ENCODE peak calls at places on chromosomes 16 and 17, in four cellular contexts. I, T, O and U are unnamed samples.

GRCh38 chr17:71472809-71473789 is 647.7 kb upstream of the SOX9 start:
- DNase-seq in T (peak; percentile 81), O (peak; percentile 81), I (peak; percentile 56), U (peak; percentile 75)

GRCh38 chr17:67902531-67903231 is 77.4 kb downstream of the BPTF start:
- DNase-seq in I (no peak), T (no peak), O (peak; percentile 2), U (no peak)

GRCh38 chr17:31415004-31415454 is 23.6 kb downstream of the RAB11FIP4 start:
- DNase-seq in I (peak; percentile 76), T (peak; percentile 27), O (no peak), U (no peak)

GRCh38 chr16:48603647-48604376 is 6.2 kb downstream of the N4BP1 start:
- DNase-seq in T (no peak), I (no peak), O (peak; percentile 30), U (no peak)

GRCh38 chr16:11004351-11004750 is 60.0 kb downstream of the CLEC16A start:
- DNase-seq in I (no peak), T (no peak), O (no peak), U (no peak)

GRCh38 chr17:82258555-82258954 is 14.9 kb downstream of the CSNK1D start:
- DNase-seq in O (no peak), T (no peak), I (no peak), U (peak; percentile 32)

GRCh38 chr16:77553130-77553529 is 118.3 kb upstream of the ADAMTS18 start:
- DNase-seq in T (no peak), O (no peak), I (no peak), U (no peak)

GRCh38 chr17:27414686-27415085 is 41.6 kb upstream of the KSR1 start:
- DNase-seq in T (no peak), I (no peak), O (no peak), U (no peak)

GRCh38 chr17:142102-142661 is 4.8 kb downstream of the SCGB1C2 start:
- DNase-seq in O (no peak), I (no peak), T (peak; percentile 64), U (peak; percentile 86)

GRCh38 chr16:29975811-29976511 is 2.3 kb downstream of the TAOK2 start:
- DNase-seq in T (no peak), O (no peak), I (no peak), U (peak; percentile 85)

GRCh38 chr16:59412275-59412841 is 678.2 kb upstream of the GOT2 start:
- DNase-seq in O (peak; percentile 41), I (no peak), T (peak; percentile 59), U (no peak)

GRCh38 chr16:57998484-57998883 is 2.0 kb downstream of the ZNF319 start:
- DNase-seq in O (no peak), T (peak; percentile 85), I (peak; percentile 81), U (peak; percentile 87)

GRCh38 chr17:57259817-57260216 is 3.5 kb downstream of the MSI2 start:
- DNase-seq in O (no peak), T (no peak), I (no peak), U (no peak)

GRCh38 chr17:57262557-57262956 is 6.2 kb downstream of the MSI2 start:
- DNase-seq in I (no peak), O (no peak), T (no peak), U (no peak)

GRCh38 chr17:57257911-57258885 is 1.9 kb downstream of the MSI2 start:
- DNase-seq in O (peak; percentile 69), T (peak; percentile 78), I (no peak), U (no peak)

GRCh38 chr17:57260325-57261083 is 4.2 kb downstream of the MSI2 start:
- DNase-seq in I (no peak), T (no peak), O (no peak), U (no peak)

GRCh38 chr17:57261084-57261461 is 4.8 kb downstream of the MSI2 start:
- DNase-seq in O (no peak), T (no peak), I (no peak), U (no peak)
- H3K4me2 ChIP-seq in O (peak overlapping the region; percentile 86), T (no peak overlapping the region), I (no peak overlapping the region), U (no peak overlapping the region)

GRCh38 chr17:17650959-17651358 is 30.3 kb upstream of the RAI1 start:
- DNase-seq in I (no peak), T (no peak), O (no peak), U (no peak)

GRCh38 chr17:17641621-17642409 is 39.4 kb upstream of the RAI1 start:
- DNase-seq in I (peak; percentile 88), T (peak; percentile 84), O (peak; percentile 79), U (peak; percentile 92)

GRCh38 chr17:17648762-17649161 is 32.5 kb upstream of the RAI1 start:
- DNase-seq in T (no peak), O (no peak), I (no peak), U (peak; percentile 75)

GRCh38 chr17:17645961-17646360 is 35.3 kb upstream of the RAI1 start:
- DNase-seq in T (no peak), O (no peak), I (no peak), U (no peak)

DNA sequence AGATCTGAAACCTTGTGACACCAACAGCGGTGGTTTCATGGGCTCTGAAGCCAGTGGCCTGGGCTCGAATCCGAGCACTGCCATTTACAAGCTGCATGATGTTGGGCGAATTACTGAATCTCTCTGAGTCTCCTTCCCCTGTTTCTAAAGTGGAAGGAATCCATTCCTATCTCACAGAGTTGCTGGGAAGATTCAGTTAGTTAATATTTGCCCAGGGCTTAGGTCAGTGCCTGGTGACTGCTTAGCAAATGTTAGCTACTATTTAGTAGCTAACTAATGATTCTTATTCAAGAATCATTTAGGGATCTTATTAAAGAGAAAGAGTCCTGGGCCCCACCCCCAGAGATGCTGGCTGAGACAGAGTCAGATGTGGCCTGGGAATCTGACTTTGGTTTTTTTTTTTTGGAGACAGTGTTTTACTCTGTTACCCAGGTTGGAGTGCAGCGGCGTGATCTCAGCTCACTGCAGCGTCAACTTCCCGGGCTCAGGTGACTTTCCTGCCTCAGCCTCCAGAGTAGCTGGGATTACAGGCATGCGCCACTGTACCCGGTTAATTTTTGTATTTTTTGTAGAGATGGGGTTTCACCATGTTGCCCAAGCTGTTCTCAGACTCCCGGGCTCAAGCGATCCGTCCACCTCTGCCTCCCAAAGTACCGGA is 33.6 kb upstream of the RAI1 start:
- DNase-seq in I (no peak), T (no peak), O (no peak), U (no peak)
- H3K4me2 ChIP-seq in I (no peak overlapping the region), T (no peak overlapping the region), O (no peak overlapping the region), U (no peak overlapping the region)

DNA sequence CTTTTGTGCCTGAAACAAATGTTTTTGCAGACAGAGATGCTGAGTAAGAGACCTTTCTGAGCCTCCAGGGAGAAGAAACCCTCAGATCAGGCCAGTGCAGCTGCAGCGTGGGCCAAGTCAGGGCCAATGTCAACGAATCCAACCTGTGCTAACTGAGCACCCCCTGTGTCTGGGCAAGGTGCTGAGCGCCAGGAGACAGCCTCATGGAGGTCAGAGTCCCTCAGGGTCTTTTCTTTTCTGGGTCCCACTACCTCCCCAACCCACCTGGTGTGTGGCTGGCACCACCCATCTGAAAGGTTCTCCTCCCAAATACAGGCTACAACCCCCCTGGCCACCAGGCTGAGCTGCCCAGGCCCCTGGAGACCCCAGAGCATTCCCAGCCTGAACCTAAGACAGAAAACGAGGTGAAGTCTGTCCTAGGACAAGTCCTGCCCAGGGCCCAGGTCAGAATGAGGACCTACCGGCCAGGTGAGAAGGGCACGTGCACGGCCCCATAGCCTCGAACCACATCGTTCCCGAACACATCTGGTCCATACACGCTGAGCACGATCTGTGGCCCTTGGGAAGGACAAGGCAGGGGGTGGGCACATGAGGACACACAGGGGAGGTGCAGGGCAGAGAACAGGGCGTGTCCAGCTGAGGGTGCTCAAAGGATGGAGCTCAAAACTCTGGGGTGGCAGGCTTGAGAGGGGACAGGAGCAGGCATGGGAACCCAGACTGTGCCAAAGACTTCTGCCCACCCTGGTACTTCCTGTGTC is 15.0 kb downstream of the B9D1 start:
- DNase-seq in T (no peak), O (no peak), I (peak; percentile 28), U (peak; percentile 79)
- H3K4me2 ChIP-seq in T (no peak overlapping the region), O (no peak overlapping the region), I (no peak overlapping the region), U (peak overlapping the region; percentile 17)

GRCh38 chr16:1159973-1160772 is 7.3 kb downstream of the CACNA1H start:
- DNase-seq in T (no peak), O (no peak), I (no peak), U (peak; percentile 90)
- H3K4me2 ChIP-seq in T (no peak overlapping the region), O (no peak overlapping the region), I (no peak overlapping the region), U (no peak overlapping the region)

GRCh38 chr16:51057102-51057793 is 93.8 kb downstream of the SALL1 start:
- DNase-seq in I (no peak), O (no peak), T (no peak), U (no peak)
- H3K4me2 ChIP-seq in I (no peak overlapping the region), O (no peak overlapping the region), T (no peak overlapping the region), U (no peak overlapping the region)

DNA sequence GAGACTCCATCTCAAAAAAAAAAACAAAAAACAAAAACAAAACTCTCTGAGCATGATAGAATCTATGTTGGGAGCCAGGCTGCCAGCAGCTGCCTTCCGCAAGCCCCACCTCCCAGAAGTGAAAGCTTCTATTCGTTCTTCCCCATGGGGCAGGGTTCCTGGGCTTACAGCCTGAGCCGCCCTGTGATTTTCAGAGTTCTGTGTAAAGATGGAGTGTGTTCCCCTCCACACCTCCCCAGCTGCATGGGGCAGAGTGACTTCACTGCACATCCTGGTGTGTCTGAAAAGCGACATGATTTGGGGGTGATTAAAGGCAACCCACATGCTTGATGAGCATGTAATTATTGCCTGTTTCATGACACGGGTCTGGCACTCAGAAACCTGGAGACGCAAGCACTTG is 265.7 kb downstream of the ENGASE start:
- DNase-seq in I (no peak), T (no peak), O (no peak), U (no peak)
- H3K4me2 ChIP-seq in I (no peak overlapping the region), T (no peak overlapping the region), O (no peak overlapping the region), U (no peak overlapping the region)